ENCODE peak calls at places on chromosomes 6 and 20, in eight cellular contexts. Q is fibroblast of lung, U is IMR-90, X is AG04450, A is lung, C is adipocyte, O is aorta, M is spleen. Y is an unnamed sample. For H3K9me3, the result is how much of the 10 kb centered on the place peaks cover.

GRCh38 chr20:62238569-62239277 is 402 bp downstream of the OSBPL2 start:
- DNase-seq in C (peak), A (no peak), Q (peak), U (no peak), O (no peak), M (no peak), X (no peak), Y (no peak)

GRCh38 chr20:24296477-24297380 is 172.7 kb upstream of the SYNDIG1 start:
- DNase-seq in U (no peak), C (no peak), X (no peak), Q (no peak), M (no peak), O (no peak), A (no peak), Y (no peak)

GRCh38 chr20:53609501-53610445 is 16.1 kb upstream of the ZNF217 start:
- DNase-seq in A (peak), C (peak), U (peak), M (peak), O (peak), X (no peak), Q (peak), Y (peak)

GRCh38 chr6:154614101-154614500 is 103.6 kb upstream of the CNKSR3 start:
- DNase-seq in C (peak), U (peak), M (no peak), O (no peak), Q (no peak), X (no peak), A (no peak), Y (no peak)

GRCh38 chr6:100925756-100926155 is 44.6 kb upstream of the ASCC3 start:
- DNase-seq in O (no peak), U (no peak), C (no peak), Q (no peak), A (no peak), X (no peak), M (no peak), Y (no peak)

GRCh38 chr20:46199198-46199597 is 81.1 kb downstream of the CD40 start:
- DNase-seq in A (no peak), M (no peak), O (no peak), X (no peak), C (no peak), Q (no peak), U (no peak), Y (no peak)

GRCh38 chr6:45044510-45045252 is 283.4 kb upstream of the RUNX2 start:
- DNase-seq in O (no peak), U (no peak), X (no peak), M (no peak), A (no peak), Q (no peak), C (no peak), Y (no peak)

GRCh38 chr6:80959034-80959433 is 793.4 kb downstream of the TENT5A start:
- DNase-seq in Q (no peak), O (no peak), M (no peak), X (no peak), A (no peak), C (peak), U (no peak), Y (no peak)

GRCh38 chr20:43532416-43533055 is 25.0 kb downstream of the L3MBTL1 start:
- DNase-seq in A (no peak), Q (no peak), M (no peak), O (no peak), C (no peak), X (no peak), U (no peak), Y (no peak)

GRCh38 chr20:45487231-45487635 is 17.7 kb downstream of the WFDC2 start:
- DNase-seq in C (no peak), M (no peak), Q (no peak), X (no peak), O (no peak), U (no peak), A (no peak), Y (no peak)

GRCh38 chr6:134740473-134741192 is 209.3 kb downstream of the ALDH8A1 start:
- DNase-seq in U (peak), O (no peak), X (no peak), C (peak), Q (peak), A (no peak), M (no peak), Y (no peak)

GRCh38 chr6:141421378-141421777 is 711.3 kb upstream of the GJE1 start:
- DNase-seq in O (no peak), C (peak), A (no peak), X (peak), Q (peak), M (no peak), U (peak), Y (no peak)

GRCh38 chr6:153625089-153625488 is 414.0 kb upstream of the OPRM1 start:
- DNase-seq in C (no peak), X (no peak), M (no peak), O (no peak), U (no peak), Q (peak), A (no peak), Y (no peak)

GRCh38 chr6:135880066-135880972 is 28.8 kb downstream of the PDE7B start:
- DNase-seq in M (no peak), C (peak), U (peak), O (no peak), Q (peak), A (no peak), X (no peak), Y (no peak)

GRCh38 chr6:44388135-44388487 is 605 bp downstream of the CDC5L start:
- DNase-seq in M (no peak), A (no peak), C (no peak), U (no peak), Q (no peak), O (no peak), X (no peak), Y (peak)

GRCh38 chr6:111129003-111129402 is 41.7 kb downstream of the SLC16A10 start:
- DNase-seq in X (no peak), C (no peak), U (no peak), O (peak), A (no peak), M (no peak), Q (peak), Y (no peak)

GRCh38 chr20:63114693-63115069 is 101.2 kb downstream of the YTHDF1 start:
- DNase-seq in X (no peak), U (no peak), A (no peak), C (no peak), Q (no peak), M (peak), O (no peak), Y (no peak)

GRCh38 chr6:6878921-6879585 is 228.7 kb upstream of the RREB1 start:
- DNase-seq in Q (peak), A (no peak), X (no peak), U (peak), M (no peak), C (no peak), O (no peak), Y (no peak)

GRCh38 chr6:72835749-72836148 is 213.9 kb downstream of the KCNQ5 start:
- DNase-seq in M (no peak), A (no peak), C (no peak), Q (no peak), X (no peak), O (no peak), U (no peak), Y (no peak)

DNA sequence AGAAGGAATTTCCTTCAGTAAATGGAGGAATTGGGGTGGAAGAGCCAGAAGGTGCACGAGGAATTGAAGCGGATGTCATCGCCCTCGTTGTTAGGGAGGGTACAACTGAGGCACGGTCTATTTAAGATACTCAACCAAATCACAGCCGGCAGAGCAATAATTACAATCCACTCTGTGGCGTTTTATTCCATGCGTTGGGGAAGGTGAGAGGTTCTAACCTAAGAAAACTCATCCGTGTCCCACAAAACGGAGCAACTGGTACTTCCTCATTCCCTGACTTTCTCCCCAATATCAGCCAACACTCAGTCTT is 802 bp upstream of the RRBP1 start:
- DNase-seq in U (no peak), A (no peak), X (no peak), M (no peak), C (no peak), O (no peak), Q (no peak), Y (no peak)
- H3K9me3 ChIP-seq in U (under half), A (under half), X (under half), M (under half), C (under half), O (under half), Q (under half), Y (under half)

GRCh38 chr6:145245119-145245518 is 490.2 kb downstream of the EPM2A start:
- DNase-seq in A (no peak), U (peak), C (no peak), X (no peak), O (no peak), Q (peak), M (no peak), Y (no peak)
- H3K9me3 ChIP-seq in A (under half), U (under half), C (under half), X (under half), O (under half), Q (under half), M (under half), Y (under half)

DNA sequence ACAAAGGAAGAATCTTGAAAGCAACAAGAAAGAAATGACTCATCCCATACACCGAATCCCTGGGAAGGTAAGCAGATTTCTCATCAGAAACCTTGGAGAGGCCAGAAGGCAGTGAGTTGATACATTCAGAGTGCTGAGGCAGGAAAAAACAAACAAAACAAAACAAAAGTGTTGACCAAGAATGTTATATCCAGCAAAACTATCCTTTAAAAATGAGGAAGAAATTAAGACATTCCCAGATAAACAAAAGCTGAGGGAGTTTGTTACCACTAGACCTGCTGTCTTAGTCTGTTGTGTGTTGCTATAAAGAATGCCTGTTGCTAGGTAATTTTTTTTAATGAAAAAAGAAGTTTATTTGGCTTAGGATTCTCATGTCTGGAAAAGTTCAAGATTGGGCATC is 33.7 kb upstream of the PPP1R3G start:
- DNase-seq in Q (no peak), U (no peak), M (no peak), C (no peak), X (no peak), A (no peak), O (no peak), Y (no peak)
- H3K9me3 ChIP-seq in Q (under half), U (under half), M (under half), C (under half), X (under half), A (under half), O (under half), Y (under half)

GRCh38 chr20:55974491-55975202 is 30.7 kb downstream of the CBLN4 start:
- DNase-seq in U (no peak), Q (no peak), O (no peak), C (no peak), X (no peak), M (no peak), A (no peak), Y (no peak)

GRCh38 chr20:55977723-55978481 is 27.4 kb downstream of the CBLN4 start:
- DNase-seq in X (no peak), C (no peak), Q (no peak), O (peak), M (no peak), A (peak), U (no peak), Y (no peak)

GRCh38 chr20:55978550-55978949 is 26.8 kb downstream of the CBLN4 start:
- DNase-seq in A (no peak), X (no peak), C (no peak), M (no peak), U (no peak), Q (no peak), O (no peak), Y (no peak)
- H3K9me3 ChIP-seq in A (under half), X (under half), C (under half), M (under half), U (under half), Q (under half), O (under half), Y (under half)